ENCODE peak calls at places on chromosomes 1 and 21, in eight cellular contexts. One of them, this sample, is unnamed.

GRCh38 chr1:45335732-45336365 is 4.1 kb upstream of the TOE1 start:
- DNase-seq in psoas muscle: no peak
- DNase-seq in HCT116: no peak
- DNase-seq in breast epithelium: no peak
- DNase-seq in epithelial cell of esophagus: peak; percentile 45
- DNase-seq in BJ: no peak
- DNase-seq in ovary: no peak
- DNase-seq in right lobe of liver: no peak
- DNase-seq in this sample: no peak

GRCh38 chr21:25457411-25457810 is 149.9 kb downstream of the MRPL39 start:
- DNase-seq in psoas muscle: no peak
- DNase-seq in HCT116: no peak
- DNase-seq in breast epithelium: no peak
- DNase-seq in epithelial cell of esophagus: peak; percentile 70
- DNase-seq in BJ: peak; percentile 22
- DNase-seq in ovary: no peak
- DNase-seq in right lobe of liver: no peak
- DNase-seq in this sample: no peak

GRCh38 chr1:224579526-224579925 is 36.6 kb upstream of the CNIH3 start:
- DNase-seq in psoas muscle: no peak
- DNase-seq in HCT116: no peak
- DNase-seq in breast epithelium: no peak
- DNase-seq in epithelial cell of esophagus: no peak
- DNase-seq in BJ: no peak
- DNase-seq in ovary: no peak
- DNase-seq in right lobe of liver: no peak
- DNase-seq in this sample: no peak

GRCh38 chr1:22888320-22889075 is 84.2 kb downstream of the LACTBL1 start:
- DNase-seq in psoas muscle: no peak
- DNase-seq in HCT116: no peak
- DNase-seq in breast epithelium: no peak
- DNase-seq in epithelial cell of esophagus: peak; percentile 27
- DNase-seq in BJ: no peak
- DNase-seq in ovary: no peak
- DNase-seq in right lobe of liver: no peak
- DNase-seq in this sample: no peak

GRCh38 chr1:158053276-158053675 is 59.8 kb downstream of the KIRREL1 start:
- DNase-seq in psoas muscle: no peak
- DNase-seq in HCT116: no peak
- DNase-seq in breast epithelium: no peak
- DNase-seq in epithelial cell of esophagus: peak; percentile 17
- DNase-seq in BJ: no peak
- DNase-seq in ovary: no peak
- DNase-seq in right lobe of liver: no peak
- DNase-seq in this sample: no peak

GRCh38 chr1:7358346-7358745 is 412.8 kb upstream of the VAMP3 start:
- DNase-seq in psoas muscle: no peak
- DNase-seq in HCT116: no peak
- DNase-seq in breast epithelium: no peak
- DNase-seq in epithelial cell of esophagus: no peak
- DNase-seq in BJ: no peak
- DNase-seq in ovary: no peak
- DNase-seq in right lobe of liver: no peak
- DNase-seq in this sample: no peak

GRCh38 chr1:23376890-23377811 is 7.5 kb upstream of the ZNF436 start:
- DNase-seq in psoas muscle: peak; percentile 73
- DNase-seq in HCT116: peak; percentile 54
- DNase-seq in breast epithelium: peak; percentile 67
- DNase-seq in epithelial cell of esophagus: peak; percentile 94
- DNase-seq in BJ: peak; percentile 79
- DNase-seq in ovary: peak; percentile 78
- DNase-seq in right lobe of liver: no peak
- DNase-seq in this sample: no peak

GRCh38 chr1:59473813-59474212 is 176.9 kb downstream of the FGGY start:
- DNase-seq in psoas muscle: no peak
- DNase-seq in HCT116: no peak
- DNase-seq in breast epithelium: no peak
- DNase-seq in epithelial cell of esophagus: no peak
- DNase-seq in BJ: no peak
- DNase-seq in ovary: no peak
- DNase-seq in right lobe of liver: no peak
- DNase-seq in this sample: no peak

GRCh38 chr1:10728595-10729410 is 67.6 kb downstream of the CASZ1 start:
- DNase-seq in psoas muscle: no peak
- DNase-seq in HCT116: no peak
- DNase-seq in breast epithelium: no peak
- DNase-seq in epithelial cell of esophagus: no peak
- DNase-seq in BJ: no peak
- DNase-seq in ovary: no peak
- DNase-seq in right lobe of liver: no peak
- DNase-seq in this sample: no peak
- H3K4me3 ChIP-seq in psoas muscle: no peak overlapping the region
- H3K4me3 ChIP-seq in HCT116: no peak overlapping the region
- H3K4me3 ChIP-seq in breast epithelium: no peak overlapping the region
- H3K4me3 ChIP-seq in epithelial cell of esophagus: no peak overlapping the region
- H3K4me3 ChIP-seq in BJ: no peak overlapping the region
- H3K4me3 ChIP-seq in ovary: no peak overlapping the region
- H3K4me3 ChIP-seq in right lobe of liver: no peak overlapping the region
- H3K4me3 ChIP-seq in this sample: no peak overlapping the region

DNA sequence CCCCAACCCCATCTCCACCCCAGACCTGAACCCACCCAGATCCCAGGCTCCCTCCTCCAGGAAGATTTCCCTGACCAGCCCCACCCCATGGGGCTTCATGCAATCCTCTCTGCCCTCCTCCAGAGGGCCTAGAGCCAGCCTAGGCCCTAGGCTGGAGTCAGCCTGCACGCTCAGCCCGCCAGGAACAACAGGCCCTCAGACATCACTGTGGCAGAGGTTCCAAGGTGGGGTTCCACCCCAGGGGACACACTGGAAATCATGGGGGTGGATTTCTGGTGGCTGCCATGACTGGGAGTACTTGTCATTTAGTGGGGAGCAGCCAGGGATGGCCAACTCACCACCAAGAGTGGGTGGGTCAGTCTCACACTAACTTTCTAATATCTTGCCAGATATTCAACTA is 122.0 kb downstream of the GLIS1 start:
- DNase-seq in psoas muscle: no peak
- DNase-seq in HCT116: no peak
- DNase-seq in breast epithelium: no peak
- DNase-seq in epithelial cell of esophagus: no peak
- DNase-seq in BJ: no peak
- DNase-seq in ovary: no peak
- DNase-seq in right lobe of liver: no peak
- DNase-seq in this sample: no peak
- TF ChIP-seq CTCF in psoas muscle: no peak
- TF ChIP-seq CTCF in HCT116: no peak
- TF ChIP-seq CTCF in breast epithelium: no peak
- TF ChIP-seq CTCF in epithelial cell of esophagus: peak; percentile 19
- TF ChIP-seq CTCF in BJ: no peak
- TF ChIP-seq CTCF in ovary: no peak
- TF ChIP-seq CTCF in right lobe of liver: no peak
- TF ChIP-seq CTCF in this sample: no peak

GRCh38 chr1:53073287-53073686 is 11.3 kb downstream of the PODN start:
- DNase-seq in psoas muscle: no peak
- DNase-seq in HCT116: no peak
- DNase-seq in breast epithelium: no peak
- DNase-seq in epithelial cell of esophagus: no peak
- DNase-seq in BJ: no peak
- DNase-seq in ovary: peak; percentile 15
- DNase-seq in right lobe of liver: no peak
- DNase-seq in this sample: no peak
- H3K4me3 ChIP-seq in psoas muscle: no peak overlapping the region
- H3K4me3 ChIP-seq in HCT116: no peak overlapping the region
- H3K4me3 ChIP-seq in breast epithelium: no peak overlapping the region
- H3K4me3 ChIP-seq in epithelial cell of esophagus: no peak overlapping the region
- H3K4me3 ChIP-seq in BJ: no peak overlapping the region
- H3K4me3 ChIP-seq in ovary: no peak overlapping the region
- H3K4me3 ChIP-seq in right lobe of liver: no peak overlapping the region
- H3K4me3 ChIP-seq in this sample: no peak overlapping the region

DNA sequence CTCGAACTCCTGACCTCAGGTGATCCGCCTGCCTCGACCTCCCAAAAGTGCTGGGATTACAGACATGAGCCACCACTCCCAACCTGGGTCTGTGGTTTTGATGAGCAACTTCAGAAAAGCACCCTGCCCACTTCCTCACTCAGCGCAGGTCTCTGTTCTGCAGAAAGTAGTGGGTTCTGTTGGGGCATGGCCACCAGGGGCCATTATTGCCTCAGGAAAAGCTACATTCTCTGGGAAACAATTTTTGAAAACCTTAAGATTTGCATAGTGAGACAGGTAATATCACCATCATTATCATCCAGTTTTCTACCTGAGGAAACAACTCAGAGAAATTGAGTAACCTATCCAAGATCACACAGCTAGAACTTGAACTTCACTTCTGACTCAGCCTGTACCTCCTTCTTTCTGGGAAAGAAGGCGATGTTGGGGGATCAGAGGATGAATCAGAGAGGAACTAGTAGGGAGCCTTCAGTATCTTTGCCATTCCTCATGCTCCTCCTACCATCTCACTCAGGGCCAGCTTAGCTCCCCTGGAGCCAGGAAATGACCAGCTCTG is 7.1 kb upstream of the NES start:
- DNase-seq in psoas muscle: no peak
- DNase-seq in HCT116: no peak
- DNase-seq in breast epithelium: no peak
- DNase-seq in epithelial cell of esophagus: peak; percentile 96
- DNase-seq in BJ: no peak
- DNase-seq in ovary: no peak
- DNase-seq in right lobe of liver: no peak
- DNase-seq in this sample: no peak
- TF ChIP-seq CTCF in psoas muscle: no peak
- TF ChIP-seq CTCF in HCT116: no peak
- TF ChIP-seq CTCF in breast epithelium: no peak
- TF ChIP-seq CTCF in epithelial cell of esophagus: no peak
- TF ChIP-seq CTCF in BJ: peak; percentile 23
- TF ChIP-seq CTCF in ovary: no peak
- TF ChIP-seq CTCF in right lobe of liver: no peak
- TF ChIP-seq CTCF in this sample: no peak

GRCh38 chr21:32335601-32336575 is 37.2 kb downstream of the MRAP start:
- DNase-seq in psoas muscle: no peak
- DNase-seq in HCT116: no peak
- DNase-seq in breast epithelium: no peak
- DNase-seq in epithelial cell of esophagus: no peak
- DNase-seq in BJ: no peak
- DNase-seq in ovary: no peak
- DNase-seq in right lobe of liver: no peak
- DNase-seq in this sample: no peak

GRCh38 chr21:32331444-32332305 is 33.0 kb downstream of the MRAP start:
- DNase-seq in psoas muscle: no peak
- DNase-seq in HCT116: no peak
- DNase-seq in breast epithelium: no peak
- DNase-seq in epithelial cell of esophagus: no peak
- DNase-seq in BJ: no peak
- DNase-seq in ovary: no peak
- DNase-seq in right lobe of liver: no peak
- DNase-seq in this sample: no peak

GRCh38 chr21:32332463-32332951 is 33.9 kb downstream of the MRAP start:
- DNase-seq in psoas muscle: no peak
- DNase-seq in HCT116: no peak
- DNase-seq in breast epithelium: no peak
- DNase-seq in epithelial cell of esophagus: no peak
- DNase-seq in BJ: no peak
- DNase-seq in ovary: no peak
- DNase-seq in right lobe of liver: no peak
- DNase-seq in this sample: no peak

GRCh38 chr21:32334980-32335471 is 36.4 kb downstream of the MRAP start:
- DNase-seq in psoas muscle: no peak
- DNase-seq in HCT116: no peak
- DNase-seq in breast epithelium: no peak
- DNase-seq in epithelial cell of esophagus: no peak
- DNase-seq in BJ: peak; percentile 19
- DNase-seq in ovary: no peak
- DNase-seq in right lobe of liver: no peak
- DNase-seq in this sample: no peak

GRCh38 chr21:32333953-32334673 is 35.5 kb downstream of the MRAP start:
- DNase-seq in psoas muscle: no peak
- DNase-seq in HCT116: no peak
- DNase-seq in breast epithelium: no peak
- DNase-seq in epithelial cell of esophagus: no peak
- DNase-seq in BJ: no peak
- DNase-seq in ovary: no peak
- DNase-seq in right lobe of liver: no peak
- DNase-seq in this sample: no peak
- H3K4me3 ChIP-seq in psoas muscle: no peak overlapping the region
- H3K4me3 ChIP-seq in HCT116: no peak overlapping the region
- H3K4me3 ChIP-seq in breast epithelium: no peak overlapping the region
- H3K4me3 ChIP-seq in epithelial cell of esophagus: no peak overlapping the region
- H3K4me3 ChIP-seq in BJ: no peak overlapping the region
- H3K4me3 ChIP-seq in ovary: no peak overlapping the region
- H3K4me3 ChIP-seq in right lobe of liver: no peak overlapping the region
- H3K4me3 ChIP-seq in this sample: no peak overlapping the region

DNA sequence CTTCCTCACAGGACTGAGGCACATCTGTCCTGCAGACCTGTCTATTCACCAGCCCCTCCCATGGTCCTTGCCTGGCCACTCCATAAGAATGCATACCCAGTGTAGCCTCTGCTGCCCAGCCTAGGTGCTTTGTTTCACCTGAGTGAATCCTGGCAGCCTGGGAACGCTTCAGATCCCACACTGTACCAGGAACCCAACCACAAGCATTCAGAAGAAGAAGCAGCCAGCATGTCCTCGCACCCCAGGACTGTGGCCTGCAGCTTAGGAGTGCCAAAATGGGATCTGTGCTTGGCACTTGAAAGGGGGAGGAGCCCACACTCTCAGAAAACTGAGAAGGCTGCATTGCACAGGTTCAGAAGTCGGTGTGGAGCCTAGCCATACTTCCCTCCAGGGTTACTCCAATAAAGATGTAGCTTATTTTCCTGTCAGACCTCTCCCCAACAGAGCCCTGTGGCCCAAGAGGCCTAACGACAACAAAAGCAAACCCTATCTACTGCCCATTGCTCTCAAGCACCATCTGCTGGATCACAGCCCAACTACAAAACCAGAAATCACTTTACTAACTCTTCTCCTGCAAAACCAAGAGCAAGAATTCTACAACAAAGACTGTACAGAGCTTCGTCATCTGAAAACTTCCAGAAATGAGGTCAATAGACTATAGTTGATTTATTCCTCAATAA is 923.1 kb upstream of the NEGR1 start:
- DNase-seq in psoas muscle: no peak
- DNase-seq in HCT116: no peak
- DNase-seq in breast epithelium: no peak
- DNase-seq in epithelial cell of esophagus: peak; percentile 2
- DNase-seq in BJ: no peak
- DNase-seq in ovary: no peak
- DNase-seq in right lobe of liver: no peak
- DNase-seq in this sample: no peak
- TF ChIP-seq CTCF in psoas muscle: no peak
- TF ChIP-seq CTCF in HCT116: no peak
- TF ChIP-seq CTCF in breast epithelium: no peak
- TF ChIP-seq CTCF in epithelial cell of esophagus: no peak
- TF ChIP-seq CTCF in BJ: no peak
- TF ChIP-seq CTCF in ovary: no peak
- TF ChIP-seq CTCF in right lobe of liver: no peak
- TF ChIP-seq CTCF in this sample: no peak

This sample was measured in tibial nerve.